ENCODE peak calls at places on chromosome 11, in nine cellular contexts. One of them, this sample, is unnamed.

GRCh38 chr11:40280161-40281054 is 1179.0 kb downstream of the LRRC4C start:
- DNase-seq in upper lobe of right lung: no peak
- DNase-seq in neuronal stem cell: no peak
- DNase-seq in mesendoderm: peak; percentile 45
- DNase-seq in tibial artery: peak; percentile 44
- DNase-seq in ascending aorta: no peak
- DNase-seq in HCT116: no peak
- DNase-seq in brain microvascular endothelial cell: no peak
- DNase-seq in GM23338: peak; percentile 18
- DNase-seq in this sample: no peak

GRCh38 chr11:35540526-35540925 is 15.1 kb upstream of the PAMR1 start:
- DNase-seq in ascending aorta: no peak
- DNase-seq in brain microvascular endothelial cell: no peak
- DNase-seq in HCT116: no peak
- DNase-seq in GM23338: no peak
- DNase-seq in mesendoderm: no peak
- DNase-seq in upper lobe of right lung: no peak
- DNase-seq in tibial artery: no peak
- DNase-seq in neuronal stem cell: no peak
- DNase-seq in this sample: no peak

GRCh38 chr11:113458189-113458588 is 17.0 kb downstream of the DRD2 start:
- DNase-seq in neuronal stem cell: no peak
- DNase-seq in mesendoderm: no peak
- DNase-seq in tibial artery: no peak
- DNase-seq in brain microvascular endothelial cell: no peak
- DNase-seq in HCT116: no peak
- DNase-seq in upper lobe of right lung: no peak
- DNase-seq in GM23338: no peak
- DNase-seq in ascending aorta: no peak
- DNase-seq in this sample: no peak

GRCh38 chr11:3623126-3623525 is 18.7 kb downstream of the ART5 start:
- DNase-seq in tibial artery: no peak
- DNase-seq in ascending aorta: no peak
- DNase-seq in upper lobe of right lung: peak; percentile 21
- DNase-seq in HCT116: no peak
- DNase-seq in mesendoderm: no peak
- DNase-seq in GM23338: no peak
- DNase-seq in brain microvascular endothelial cell: no peak
- DNase-seq in neuronal stem cell: no peak
- DNase-seq in this sample: no peak

GRCh38 chr11:12164061-12165014 is 53.9 kb downstream of the MICAL2 start:
- DNase-seq in mesendoderm: no peak
- DNase-seq in HCT116: peak; percentile 93
- DNase-seq in brain microvascular endothelial cell: peak; percentile 77
- DNase-seq in GM23338: peak; percentile 16
- DNase-seq in tibial artery: no peak
- DNase-seq in neuronal stem cell: no peak
- DNase-seq in upper lobe of right lung: peak; percentile 13
- DNase-seq in ascending aorta: no peak
- DNase-seq in this sample: no peak

GRCh38 chr11:69647349-69647748 is 6.4 kb downstream of the CCND1 start:
- DNase-seq in mesendoderm: no peak
- DNase-seq in GM23338: no peak
- DNase-seq in brain microvascular endothelial cell: no peak
- DNase-seq in HCT116: no peak
- DNase-seq in ascending aorta: no peak
- DNase-seq in neuronal stem cell: no peak
- DNase-seq in tibial artery: no peak
- DNase-seq in upper lobe of right lung: peak; percentile 56
- DNase-seq in this sample: no peak

GRCh38 chr11:33779849-33780528 is 5.7 kb upstream of the FBXO3 start:
- DNase-seq in HCT116: no peak
- DNase-seq in mesendoderm: peak; percentile 50
- DNase-seq in neuronal stem cell: no peak
- DNase-seq in brain microvascular endothelial cell: peak; percentile 88
- DNase-seq in upper lobe of right lung: no peak
- DNase-seq in tibial artery: no peak
- DNase-seq in ascending aorta: no peak
- DNase-seq in GM23338: no peak
- DNase-seq in this sample: peak; percentile 55

GRCh38 chr11:61978703-61979661 is 11.5 kb upstream of the FTH1 start:
- DNase-seq in neuronal stem cell: no peak
- DNase-seq in HCT116: no peak
- DNase-seq in tibial artery: no peak
- DNase-seq in ascending aorta: no peak
- DNase-seq in upper lobe of right lung: peak; percentile 65
- DNase-seq in GM23338: no peak
- DNase-seq in brain microvascular endothelial cell: no peak
- DNase-seq in mesendoderm: no peak
- DNase-seq in this sample: no peak

GRCh38 chr11:123461164-123461563 is 31.1 kb downstream of the GRAMD1B start:
- DNase-seq in neuronal stem cell: no peak
- DNase-seq in HCT116: no peak
- DNase-seq in GM23338: no peak
- DNase-seq in brain microvascular endothelial cell: no peak
- DNase-seq in upper lobe of right lung: no peak
- DNase-seq in ascending aorta: peak; percentile 14
- DNase-seq in mesendoderm: no peak
- DNase-seq in tibial artery: peak; percentile 41
- DNase-seq in this sample: no peak

GRCh38 chr11:92667446-92668165 is 301.8 kb upstream of the MTNR1B start:
- DNase-seq in mesendoderm: peak; percentile 56
- DNase-seq in neuronal stem cell: peak; percentile 80
- DNase-seq in GM23338: peak; percentile 21
- DNase-seq in upper lobe of right lung: no peak
- DNase-seq in ascending aorta: no peak
- DNase-seq in HCT116: no peak
- DNase-seq in brain microvascular endothelial cell: no peak
- DNase-seq in tibial artery: no peak
- DNase-seq in this sample: no peak

GRCh38 chr11:13667245-13667644 is 1.2 kb upstream of the FAR1 start:
- DNase-seq in brain microvascular endothelial cell: no peak
- DNase-seq in upper lobe of right lung: no peak
- DNase-seq in tibial artery: no peak
- DNase-seq in neuronal stem cell: no peak
- DNase-seq in HCT116: no peak
- DNase-seq in mesendoderm: no peak
- DNase-seq in GM23338: no peak
- DNase-seq in ascending aorta: no peak
- DNase-seq in this sample: no peak

GRCh38 chr11:59172345-59173079 is 580 bp downstream of the DTX4 start:
- DNase-seq in neuronal stem cell: no peak
- DNase-seq in brain microvascular endothelial cell: no peak
- DNase-seq in mesendoderm: peak; percentile 50
- DNase-seq in tibial artery: no peak
- DNase-seq in ascending aorta: no peak
- DNase-seq in upper lobe of right lung: peak; percentile 76
- DNase-seq in HCT116: no peak
- DNase-seq in GM23338: peak; percentile 52
- DNase-seq in this sample: no peak

GRCh38 chr11:10725114-10725906 is 25.7 kb upstream of the CTR9 start:
- DNase-seq in GM23338: no peak
- DNase-seq in mesendoderm: no peak
- DNase-seq in brain microvascular endothelial cell: peak; percentile 84
- DNase-seq in tibial artery: no peak
- DNase-seq in HCT116: peak; percentile 79
- DNase-seq in neuronal stem cell: no peak
- DNase-seq in upper lobe of right lung: no peak
- DNase-seq in ascending aorta: no peak
- DNase-seq in this sample: peak; percentile 23

GRCh38 chr11:122137081-122137793 is 21.2 kb upstream of the BLID start:
- DNase-seq in brain microvascular endothelial cell: peak; percentile 67
- DNase-seq in GM23338: no peak
- DNase-seq in mesendoderm: peak; percentile 22
- DNase-seq in tibial artery: no peak
- DNase-seq in HCT116: peak; percentile 79
- DNase-seq in ascending aorta: no peak
- DNase-seq in upper lobe of right lung: no peak
- DNase-seq in neuronal stem cell: no peak
- DNase-seq in this sample: peak; percentile 76

GRCh38 chr11:129842138-129842537 is 26.5 kb downstream of the TMEM45B start:
- DNase-seq in brain microvascular endothelial cell: no peak
- DNase-seq in neuronal stem cell: no peak
- DNase-seq in ascending aorta: no peak
- DNase-seq in tibial artery: no peak
- DNase-seq in upper lobe of right lung: no peak
- DNase-seq in GM23338: no peak
- DNase-seq in HCT116: no peak
- DNase-seq in mesendoderm: no peak
- DNase-seq in this sample: no peak

GRCh38 chr11:126357969-126358762 is 2.7 kb downstream of the ST3GAL4 start:
- DNase-seq in brain microvascular endothelial cell: no peak
- DNase-seq in GM23338: no peak
- DNase-seq in upper lobe of right lung: peak; percentile 52
- DNase-seq in neuronal stem cell: no peak
- DNase-seq in ascending aorta: no peak
- DNase-seq in mesendoderm: no peak
- DNase-seq in tibial artery: no peak
- DNase-seq in HCT116: no peak
- DNase-seq in this sample: no peak

GRCh38 chr11:88358040-88358431 is 20.5 kb upstream of the CTSC start:
- DNase-seq in mesendoderm: no peak
- DNase-seq in upper lobe of right lung: no peak
- DNase-seq in HCT116: no peak
- DNase-seq in brain microvascular endothelial cell: no peak
- DNase-seq in ascending aorta: no peak
- DNase-seq in neuronal stem cell: no peak
- DNase-seq in tibial artery: no peak
- DNase-seq in GM23338: no peak
- DNase-seq in this sample: no peak

GRCh38 chr11:134272381-134273316 is 3.5 kb upstream of the GLB1L3 start:
- DNase-seq in mesendoderm: peak; percentile 37
- DNase-seq in brain microvascular endothelial cell: no peak
- DNase-seq in HCT116: no peak
- DNase-seq in tibial artery: no peak
- DNase-seq in ascending aorta: no peak
- DNase-seq in upper lobe of right lung: no peak
- DNase-seq in neuronal stem cell: no peak
- DNase-seq in GM23338: peak; percentile 91
- DNase-seq in this sample: peak; percentile 39

GRCh38 chr11:63505857-63506528 is at the start of gene LGALS12:
- DNase-seq in ascending aorta: no peak
- DNase-seq in tibial artery: no peak
- DNase-seq in brain microvascular endothelial cell: no peak
- DNase-seq in mesendoderm: peak; percentile 69
- DNase-seq in neuronal stem cell: no peak
- DNase-seq in upper lobe of right lung: no peak
- DNase-seq in GM23338: peak; percentile 23
- DNase-seq in HCT116: no peak
- DNase-seq in this sample: no peak

GRCh38 chr11:27718853-27719574 is 18.8 kb upstream of the BDNF start:
- DNase-seq in upper lobe of right lung: peak; percentile 63
- DNase-seq in GM23338: peak; percentile 80
- DNase-seq in mesendoderm: peak; percentile 91
- DNase-seq in neuronal stem cell: peak; percentile 70
- DNase-seq in ascending aorta: no peak
- DNase-seq in brain microvascular endothelial cell: no peak
- DNase-seq in HCT116: no peak
- DNase-seq in tibial artery: no peak
- DNase-seq in this sample: no peak
- H3K4me3 ChIP-seq in upper lobe of right lung: peak overlapping the region; percentile 26
- H3K4me3 ChIP-seq in GM23338: peak overlapping the region; percentile 82
- H3K4me3 ChIP-seq in mesendoderm: peak overlapping the region; percentile 58
- H3K4me3 ChIP-seq in neuronal stem cell: peak overlapping the region; percentile 59
- H3K4me3 ChIP-seq in ascending aorta: peak overlapping the region; percentile 63
- H3K4me3 ChIP-seq in brain microvascular endothelial cell: peak overlapping the region; percentile 68
- H3K4me3 ChIP-seq in HCT116: peak overlapping the region; percentile 57
- H3K4me3 ChIP-seq in tibial artery: peak overlapping the region; percentile 58
- H3K4me3 ChIP-seq in this sample: peak overlapping the region; percentile 84

GRCh38 chr11:45713573-45713972 is 48.2 kb upstream of the CHST1 start:
- DNase-seq in mesendoderm: no peak
- DNase-seq in tibial artery: no peak
- DNase-seq in GM23338: no peak
- DNase-seq in HCT116: no peak
- DNase-seq in ascending aorta: no peak
- DNase-seq in brain microvascular endothelial cell: no peak
- DNase-seq in neuronal stem cell: no peak
- DNase-seq in upper lobe of right lung: no peak
- DNase-seq in this sample: no peak
- H3K27me3 ChIP-seq in mesendoderm: no peaks in the 10 kb centered on the region
- H3K27me3 ChIP-seq in tibial artery: peaks cover 2% of the 10 kb centered on the region
- H3K27me3 ChIP-seq in GM23338: no peaks in the 10 kb centered on the region
- H3K27me3 ChIP-seq in HCT116: peaks cover 87% of the 10 kb centered on the region
- H3K27me3 ChIP-seq in ascending aorta: no peaks in the 10 kb centered on the region
- H3K27me3 ChIP-seq in brain microvascular endothelial cell: peaks cover 4% of the 10 kb centered on the region
- H3K27me3 ChIP-seq in neuronal stem cell: peaks cover 24% of the 10 kb centered on the region
- H3K27me3 ChIP-seq in upper lobe of right lung: peaks cover 4% of the 10 kb centered on the region
- H3K27me3 ChIP-seq in this sample: peaks cover 10% of the 10 kb centered on the region

GRCh38 chr11:66315921-66316811 is 678 bp downstream of the CD248 start:
- DNase-seq in brain microvascular endothelial cell: no peak
- DNase-seq in GM23338: no peak
- DNase-seq in mesendoderm: no peak
- DNase-seq in ascending aorta: no peak
- DNase-seq in tibial artery: no peak
- DNase-seq in neuronal stem cell: no peak
- DNase-seq in upper lobe of right lung: peak; percentile 63
- DNase-seq in HCT116: no peak
- DNase-seq in this sample: no peak

GRCh38 chr11:66318576-66318970 is 1.7 kb upstream of the CD248 start:
- DNase-seq in HCT116: no peak
- DNase-seq in brain microvascular endothelial cell: no peak
- DNase-seq in mesendoderm: no peak
- DNase-seq in ascending aorta: no peak
- DNase-seq in tibial artery: no peak
- DNase-seq in neuronal stem cell: no peak
- DNase-seq in upper lobe of right lung: no peak
- DNase-seq in GM23338: no peak
- DNase-seq in this sample: no peak

GRCh38 chr11:66316849-66317251 is at the start of gene CD248:
- DNase-seq in ascending aorta: no peak
- DNase-seq in HCT116: no peak
- DNase-seq in neuronal stem cell: no peak
- DNase-seq in GM23338: peak; percentile 75
- DNase-seq in mesendoderm: peak; percentile 70
- DNase-seq in brain microvascular endothelial cell: peak; percentile 47
- DNase-seq in upper lobe of right lung: peak; percentile 76
- DNase-seq in tibial artery: peak; percentile 57
- DNase-seq in this sample: no peak

GRCh38 chr11:66317322-66317765 is 500 bp upstream of the CD248 start:
- DNase-seq in GM23338: no peak
- DNase-seq in neuronal stem cell: no peak
- DNase-seq in HCT116: no peak
- DNase-seq in mesendoderm: peak; percentile 48
- DNase-seq in brain microvascular endothelial cell: peak; percentile 36
- DNase-seq in tibial artery: no peak
- DNase-seq in upper lobe of right lung: peak; percentile 72
- DNase-seq in ascending aorta: no peak
- DNase-seq in this sample: no peak

GRCh38 chr11:66317766-66318575 is 1.1 kb upstream of the CD248 start:
- DNase-seq in upper lobe of right lung: peak; percentile 70
- DNase-seq in neuronal stem cell: no peak
- DNase-seq in brain microvascular endothelial cell: peak; percentile 75
- DNase-seq in tibial artery: peak; percentile 65
- DNase-seq in ascending aorta: no peak
- DNase-seq in mesendoderm: peak; percentile 80
- DNase-seq in GM23338: peak; percentile 73
- DNase-seq in HCT116: no peak
- DNase-seq in this sample: peak; percentile 74
- H3K4me3 ChIP-seq in upper lobe of right lung: no peak overlapping the region
- H3K4me3 ChIP-seq in neuronal stem cell: no peak overlapping the region
- H3K4me3 ChIP-seq in brain microvascular endothelial cell: no peak overlapping the region
- H3K4me3 ChIP-seq in tibial artery: peak overlapping the region; percentile 59
- H3K4me3 ChIP-seq in ascending aorta: peak overlapping the region; percentile 85
- H3K4me3 ChIP-seq in mesendoderm: no peak overlapping the region
- H3K4me3 ChIP-seq in GM23338: peak overlapping the region; percentile 41
- H3K4me3 ChIP-seq in HCT116: no peak overlapping the region
- H3K4me3 ChIP-seq in this sample: no peak overlapping the region

GRCh38 chr11:32435152-32435480 is 223 bp downstream of the WT1 start:
- DNase-seq in HCT116: no peak
- DNase-seq in upper lobe of right lung: no peak
- DNase-seq in tibial artery: no peak
- DNase-seq in brain microvascular endothelial cell: no peak
- DNase-seq in mesendoderm: no peak
- DNase-seq in ascending aorta: no peak
- DNase-seq in neuronal stem cell: no peak
- DNase-seq in GM23338: peak; percentile 45
- DNase-seq in this sample: no peak
- H3K27me3 ChIP-seq in HCT116: peaks cover 6% of the 10 kb centered on the region
- H3K27me3 ChIP-seq in upper lobe of right lung: peaks cover 100% of the 10 kb centered on the region
- H3K27me3 ChIP-seq in tibial artery: peaks cover 98% of the 10 kb centered on the region
- H3K27me3 ChIP-seq in brain microvascular endothelial cell: peaks cover 94% of the 10 kb centered on the region
- H3K27me3 ChIP-seq in mesendoderm: peaks cover 70% of the 10 kb centered on the region
- H3K27me3 ChIP-seq in ascending aorta: peaks cover 22% of the 10 kb centered on the region
- H3K27me3 ChIP-seq in neuronal stem cell: peaks cover 99% of the 10 kb centered on the region
- H3K27me3 ChIP-seq in GM23338: peaks cover 99% of the 10 kb centered on the region
- H3K27me3 ChIP-seq in this sample: peaks cover 95% of the 10 kb centered on the region

This sample was measured in AG04450.